ENCODE peak calls at places on chromosomes 6 and 20, in four cellular contexts. L, T, G and Q are unnamed samples.
A peak's percentile ranks its signal among the peaks of the same experiment; 100 is the strongest.

GRCh38 chr6:13916230-13916944 is 8.4 kb upstream of the RNF182 start:
- DNase-seq in G (no peak), T (no peak), L (no peak), Q (no peak)

GRCh38 chr6:105302617-105303128 is 100.2 kb downstream of the PREP start:
- DNase-seq in T (no peak), G (no peak), L (no peak), Q (no peak)

GRCh38 chr6:16450285-16450684 is 211.9 kb downstream of the GMPR start:
- DNase-seq in T (no peak), G (no peak), L (no peak), Q (no peak)

GRCh38 chr20:50450961-50451752 is 59.0 kb upstream of the PTPN1 start:
- DNase-seq in G (peak; percentile 48), L (peak; percentile 56), T (no peak), Q (peak; percentile 64)

GRCh38 chr20:63969851-63970713 is at the start of gene ZNF512B:
- DNase-seq in L (peak; percentile 65), G (peak; percentile 73), T (peak; percentile 62), Q (no peak)

GRCh38 chr6:170157567-170158218 is 133.2 kb downstream of the DLL1 start:
- DNase-seq in L (no peak), G (no peak), T (peak; percentile 3), Q (no peak)

GRCh38 chr6:43307451-43308100 is 1.1 kb downstream of the CRIP3 start:
- DNase-seq in G (no peak), T (no peak), L (no peak), Q (no peak)

GRCh38 chr6:108029226-108029921 is 45.2 kb downstream of the OSTM1 start:
- DNase-seq in L (no peak), G (no peak), T (no peak), Q (no peak)

GRCh38 chr6:107667790-107668189 is 156.3 kb downstream of the SCML4 start:
- DNase-seq in G (no peak), T (no peak), L (no peak), Q (no peak)

DNA sequence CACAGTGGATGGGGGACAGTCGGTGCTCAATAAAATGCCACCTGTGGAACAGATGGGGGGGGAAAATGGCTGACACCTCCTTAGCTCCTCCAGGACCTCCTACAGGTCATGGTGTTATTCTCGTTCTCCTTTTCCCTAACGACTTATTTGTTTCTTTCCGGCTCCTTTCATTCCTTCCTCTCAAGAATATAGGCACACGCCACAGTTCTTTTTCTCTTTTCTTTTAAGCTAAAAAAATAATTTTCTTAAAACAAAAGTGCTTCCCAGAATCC is 1.4 kb upstream of the RNASET2 start:
- DNase-seq in G (no peak), L (no peak), T (no peak), Q (no peak)
- H3K4me3 ChIP-seq in G (no peak overlapping the region), L (peak overlapping the region; percentile 69), T (peak overlapping the region; percentile 91), Q (peak overlapping the region; percentile 97)

GRCh38 chr20:10666221-10667076 is 7.3 kb downstream of the JAG1 start:
- DNase-seq in L (no peak), G (no peak), T (no peak), Q (no peak)

GRCh38 chr20:10667077-10667401 is 6.8 kb downstream of the JAG1 start:
- DNase-seq in L (no peak), G (no peak), T (no peak), Q (no peak)

GRCh38 chr20:10667560-10668167 is 6.1 kb downstream of the JAG1 start:
- DNase-seq in G (no peak), T (no peak), L (no peak), Q (no peak)

GRCh38 chr20:10665027-10665561 is 8.7 kb downstream of the JAG1 start:
- DNase-seq in G (no peak), T (no peak), L (no peak), Q (no peak)

GRCh38 chr20:10665791-10666190 is 8.0 kb downstream of the JAG1 start:
- DNase-seq in L (no peak), G (no peak), T (no peak), Q (no peak)
- TF ChIP-seq CTCF in L (no peak), G (no peak), T (no peak), Q (no peak)

DNA sequence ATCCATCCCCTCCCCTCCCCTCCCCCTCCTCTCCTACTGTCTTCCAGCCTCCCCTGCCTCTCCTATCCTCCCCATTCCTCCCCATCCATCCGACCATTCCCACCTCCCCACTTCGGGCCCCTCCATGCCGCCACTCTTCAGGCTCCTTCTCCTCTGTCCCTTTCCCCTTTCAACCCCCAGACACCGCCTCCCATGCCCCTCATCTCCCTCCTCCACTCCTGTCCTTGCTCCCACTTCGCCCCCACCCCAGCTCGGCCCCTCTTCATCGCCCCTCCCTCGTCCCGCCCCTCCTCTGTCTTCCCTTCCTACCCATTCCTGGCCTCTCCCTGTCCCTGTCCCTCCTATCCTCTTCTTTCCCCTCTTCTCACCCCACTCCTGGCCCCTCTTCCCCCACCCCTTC is 554 bp upstream of the CST3 start:
- DNase-seq in L (no peak), T (no peak), G (no peak), Q (no peak)
- H3K4me3 ChIP-seq in L (peak overlapping the region; percentile 72), T (no peak overlapping the region), G (no peak overlapping the region), Q (no peak overlapping the region)

DNA sequence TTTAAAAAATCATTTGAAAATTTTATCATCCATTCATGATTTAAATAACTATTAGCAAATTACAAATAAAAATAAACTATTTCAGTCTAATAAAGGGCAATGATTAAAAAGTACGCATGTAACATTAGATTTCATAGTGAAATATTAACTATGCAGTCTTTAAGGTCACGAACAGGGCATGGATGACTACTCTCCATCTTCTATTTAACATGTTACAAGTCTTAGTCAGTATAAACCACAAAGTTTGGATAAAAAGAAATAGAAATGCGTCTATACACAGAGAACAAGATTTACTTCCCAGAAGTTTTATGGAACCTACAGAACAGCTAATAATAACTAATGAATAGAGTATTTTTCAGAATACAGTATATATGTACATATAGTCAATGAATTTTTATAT is 1016.0 kb downstream of the EYS start:
- DNase-seq in T (no peak), G (no peak), L (no peak), Q (no peak)
- TF ChIP-seq CTCF in T (no peak), G (no peak), L (no peak), Q (no peak)

DNA sequence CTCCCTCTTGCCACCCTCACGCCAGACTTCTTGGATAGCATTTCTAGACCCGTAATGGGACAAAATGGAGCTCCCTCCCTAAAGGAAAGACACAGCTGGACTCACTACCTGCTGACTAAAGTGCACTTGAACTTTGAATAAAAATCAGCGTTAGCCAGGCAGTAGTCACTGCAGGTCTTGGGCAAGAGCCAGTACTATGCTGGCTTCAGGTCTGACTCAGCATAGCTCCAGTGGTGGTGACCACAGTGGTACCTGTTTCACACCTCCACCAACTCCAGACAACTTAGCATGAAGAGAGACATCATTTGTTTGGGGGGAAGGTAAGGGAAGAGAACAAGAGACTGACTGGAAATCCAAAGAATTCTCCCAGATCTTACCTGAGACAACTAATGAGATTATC is 906.8 kb downstream of the GRIK2 start:
- DNase-seq in L (no peak), G (no peak), T (no peak), Q (no peak)
- H3K4me3 ChIP-seq in L (no peak overlapping the region), G (no peak overlapping the region), T (no peak overlapping the region), Q (no peak overlapping the region)

GRCh38 chr20:37053230-37053950 is 42.4 kb downstream of the RBL1 start:
- DNase-seq in T (no peak), L (no peak), G (no peak), Q (no peak)

GRCh38 chr20:37055276-37055675 is 40.5 kb downstream of the RBL1 start:
- DNase-seq in G (no peak), T (no peak), L (no peak), Q (no peak)
- TF ChIP-seq CTCF in G (no peak), T (no peak), L (no peak), Q (no peak)

GRCh38 chr6:132530293-132530974 is 7.6 kb upstream of the TAAR9 start:
- DNase-seq in L (no peak), G (peak; percentile 57), T (no peak), Q (peak; percentile 53)
- H3K4me3 ChIP-seq in L (peak overlapping the region; percentile 52), G (no peak overlapping the region), T (peak overlapping the region; percentile 19), Q (peak overlapping the region; percentile 42)